ENCODE peak calls at places on chromosomes 7 and 10, in five cellular contexts. B is ELR, F is ovary, N is GM13977, Y is nucleus accumbens. K is an unnamed sample.

GRCh38 chr7:34523233-34523918 is 134.6 kb upstream of the NPSR1 start:
- DNase-seq in F (no peak), N (no peak), Y (no peak), B (peak), K (no peak)

GRCh38 chr10:27449571-27449970 is 54.5 kb upstream of the RAB18 start:
- DNase-seq in B (no peak), F (no peak), N (no peak), Y (no peak), K (no peak)

GRCh38 chr7:69782917-69783684 is 184.8 kb downstream of the AUTS2 start:
- DNase-seq in N (no peak), F (peak), Y (peak), B (no peak), K (no peak)

GRCh38 chr10:95394161-95394880 is 103.5 kb upstream of the PDLIM1 start:
- DNase-seq in B (peak), N (peak), Y (no peak), F (no peak), K (no peak)

GRCh38 chr10:97270523-97271154 is 21.8 kb downstream of the ARHGAP19 start:
- DNase-seq in Y (no peak), N (no peak), F (no peak), B (peak), K (no peak)

GRCh38 chr7:1238363-1239331 is 6.0 kb downstream of the UNCX start:
- DNase-seq in F (no peak), N (no peak), Y (no peak), B (no peak), K (no peak)

GRCh38 chr7:20365486-20365885 is 34.8 kb downstream of the ITGB8 start:
- DNase-seq in Y (no peak), F (no peak), B (no peak), N (no peak), K (no peak)

GRCh38 chr7:76187246-76187645 is 14.4 kb upstream of the SRRM3 start:
- DNase-seq in N (no peak), F (no peak), Y (no peak), B (no peak), K (no peak)

GRCh38 chr7:98613601-98614425 is 3.3 kb upstream of the NPTX2 start:
- DNase-seq in N (no peak), Y (no peak), B (peak), F (no peak), K (no peak)

GRCh38 chr7:158740013-158740656 is 35.5 kb upstream of the NCAPG2 start:
- DNase-seq in Y (no peak), B (peak), F (peak), N (no peak), K (no peak)

GRCh38 chr10:117980755-117981525 is 65.8 kb downstream of the RAB11FIP2 start:
- DNase-seq in B (no peak), Y (no peak), F (no peak), N (no peak), K (no peak)

GRCh38 chr7:30146127-30146612 is 11.4 kb downstream of the MTURN start:
- DNase-seq in Y (no peak), B (no peak), F (no peak), N (no peak), K (no peak)

GRCh38 chr10:79328147-79328701 is 19.0 kb upstream of the PPIF start:
- DNase-seq in N (no peak), F (no peak), B (no peak), Y (no peak), K (no peak)

GRCh38 chr7:99008181-99008631 is 129.9 kb downstream of the TRRAP start:
- DNase-seq in N (no peak), Y (no peak), B (no peak), F (no peak), K (peak)

GRCh38 chr10:125161570-125162139 is 1.3 kb upstream of the CTBP2 start:
- DNase-seq in B (no peak), F (no peak), N (no peak), Y (no peak), K (no peak)

GRCh38 chr10:63886281-63887025 is 365.3 kb downstream of the REEP3 start:
- DNase-seq in B (no peak), F (no peak), Y (no peak), N (no peak), K (no peak)

GRCh38 chr7:12872487-12872886 is 185.1 kb downstream of the ARL4A start:
- DNase-seq in Y (no peak), F (no peak), B (no peak), N (no peak), K (no peak)

K was measured in central memory CD8-positive, alpha-beta T cell.